ENCODE peak calls at places on chromosomes 12 and 14, in seven cellular contexts. Z is NT2/D1; L is HCT116; T is NCI-H1694; H is NCI-H2081; M is effector memory CD8-positive, alpha-beta T cell; K is caudate nucleus. V is an unnamed sample.

GRCh38 chr12:115609356-115609755 is 668.1 kb downstream of the MED13L start:
- DNase-seq in T (no peak), K (no peak), H (no peak), L (no peak), Z (no peak), M (no peak), V (no peak)

GRCh38 chr14:40417777-40418401 is 985.7 kb upstream of the FBXO33 start:
- DNase-seq in H (peak), L (peak), Z (peak), K (no peak), T (peak), M (no peak), V (no peak)

GRCh38 chr14:93128785-93129459 is 13.2 kb upstream of the ITPK1 start:
- DNase-seq in K (no peak), H (no peak), T (no peak), L (no peak), Z (no peak), M (no peak), V (no peak)

GRCh38 chr12:89453579-89453978 is 71.0 kb downstream of the GALNT4 start:
- DNase-seq in T (no peak), H (no peak), Z (no peak), L (no peak), K (no peak), M (no peak), V (no peak)

GRCh38 chr14:72775923-72776554 is 117.9 kb downstream of the DPF3 start:
- DNase-seq in L (no peak), H (no peak), M (no peak), K (no peak), T (no peak), Z (no peak), V (no peak)

GRCh38 chr14:95993768-95994592 is 45.2 kb upstream of the C14orf132 start:
- DNase-seq in Z (peak), H (peak), L (peak), K (no peak), M (peak), T (peak), V (peak)

GRCh38 chr14:96940009-96940408 is 142.8 kb downstream of the VRK1 start:
- DNase-seq in Z (no peak), H (no peak), T (no peak), M (no peak), L (no peak), K (no peak), V (no peak)

GRCh38 chr14:69694730-69695663 is 71.9 kb upstream of the SRSF5 start:
- DNase-seq in K (no peak), L (no peak), Z (no peak), H (no peak), M (no peak), T (no peak), V (peak)

GRCh38 chr14:83632375-83632774 is 1897.6 kb upstream of the FLRT2 start:
- DNase-seq in K (no peak), Z (no peak), T (no peak), M (no peak), H (no peak), L (no peak), V (no peak)

GRCh38 chr12:7638064-7638763 is 27.5 kb downstream of the APOBEC1 start:
- DNase-seq in H (no peak), T (no peak), K (no peak), M (no peak), Z (peak), L (no peak), V (no peak)

GRCh38 chr12:7042847-7043246 is 17.7 kb upstream of the C1S start:
- DNase-seq in L (peak), M (no peak), Z (no peak), K (no peak), T (peak), H (no peak), V (peak)

GRCh38 chr12:4864575-4864974 is 45.1 kb upstream of the KCNA1 start:
- DNase-seq in Z (no peak), H (no peak), T (no peak), M (no peak), L (no peak), K (no peak), V (no peak)

GRCh38 chr12:76348079-76348901 is at the start of gene BBS10:
- DNase-seq in Z (peak), T (peak), H (peak), L (peak), M (peak), K (peak), V (peak)

GRCh38 chr12:52356762-52357580 is 10.3 kb downstream of the KRT85 start:
- DNase-seq in H (no peak), K (no peak), Z (no peak), T (no peak), M (no peak), L (no peak), V (no peak)

GRCh38 chr14:68527329-68527851 is 265.5 kb downstream of the ZFP36L1 start:
- DNase-seq in L (no peak), K (no peak), M (no peak), H (no peak), T (no peak), Z (no peak), V (no peak)

GRCh38 chr12:14264316-14264715 is 101.2 kb upstream of the ATF7IP start:
- DNase-seq in T (no peak), M (no peak), Z (no peak), L (no peak), K (no peak), H (no peak), V (no peak)

GRCh38 chr12:3041558-3042164 is 35.5 kb upstream of the TSPAN9 start:
- DNase-seq in H (peak), M (peak), Z (peak), L (peak), T (peak), K (peak), V (peak)

GRCh38 chr12:53173085-53173715 is 7.3 kb upstream of the ZNF740 start:
- DNase-seq in M (no peak), K (no peak), T (no peak), L (no peak), H (no peak), Z (no peak), V (no peak)

GRCh38 chr14:99120147-99121026 is 151.6 kb downstream of the BCL11B start:
- DNase-seq in K (no peak), Z (no peak), H (no peak), M (no peak), T (peak), L (no peak), V (no peak)

GRCh38 chr14:66117600-66117999 is 368.6 kb upstream of the CCDC196 start:
- DNase-seq in K (no peak), H (no peak), T (no peak), L (peak), Z (peak), M (no peak), V (no peak)

GRCh38 chr14:55976619-55977018 is 141.6 kb upstream of the PELI2 start:
- DNase-seq in M (no peak), K (no peak), Z (no peak), H (peak), L (no peak), T (no peak), V (no peak)

GRCh38 chr14:30002859-30003258 is 75.2 kb upstream of the PRKD1 start:
- DNase-seq in Z (no peak), T (no peak), M (no peak), K (no peak), H (no peak), L (no peak), V (no peak)

GRCh38 chr14:49992901-49993335 is 100.0 kb downstream of the ARF6 start:
- DNase-seq in T (no peak), K (no peak), Z (no peak), H (no peak), L (no peak), M (no peak), V (no peak)

GRCh38 chr12:111271674-111272418 is 97.0 kb downstream of the PHETA1 start:
- DNase-seq in Z (no peak), M (no peak), K (no peak), L (peak), H (no peak), T (no peak), V (no peak)

GRCh38 chr14:69701857-69702256 is 65.1 kb upstream of the SRSF5 start:
- DNase-seq in H (no peak), M (no peak), K (no peak), T (no peak), L (no peak), Z (no peak), V (no peak)

GRCh38 chr14:67900188-67900587 is 80.6 kb downstream of the RAD51B start:
- DNase-seq in H (no peak), K (no peak), Z (no peak), M (no peak), L (no peak), T (no peak), V (no peak)

GRCh38 chr14:105173901-105174894 is 5.6 kb upstream of the JAG2 start:
- DNase-seq in L (no peak), T (no peak), Z (no peak), K (no peak), M (peak), H (no peak), V (no peak)

GRCh38 chr14:23910081-23910875 is 43.3 kb upstream of the DHRS4 start:
- DNase-seq in K (no peak), M (peak), T (peak), L (peak), H (peak), Z (peak), V (no peak)